ENCODE peak calls at places on chromosomes 6 and 20, in eight cellular contexts. One of them, this sample, is unnamed.

GRCh38 chr6:152356659-152357058 is 280.5 kb downstream of the SYNE1 start:
- DNase-seq in nephron progenitor cell: no peak
- DNase-seq in omental fat pad: no peak
- DNase-seq in dorsolateral prefrontal cortex: no peak
- DNase-seq in psoas muscle: no peak
- DNase-seq in hepatocyte: peak; percentile 32
- DNase-seq in fibroblast of pulmonary artery: peak; percentile 82
- DNase-seq in breast epithelium: no peak
- DNase-seq in this sample: no peak

GRCh38 chr6:42028234-42029061 is 21.9 kb upstream of the TAF8 start:
- DNase-seq in nephron progenitor cell: no peak
- DNase-seq in omental fat pad: no peak
- DNase-seq in dorsolateral prefrontal cortex: no peak
- DNase-seq in psoas muscle: no peak
- DNase-seq in hepatocyte: peak; percentile 67
- DNase-seq in fibroblast of pulmonary artery: peak; percentile 92
- DNase-seq in breast epithelium: no peak
- DNase-seq in this sample: no peak

GRCh38 chr6:165637591-165637990 is 25.4 kb downstream of the PDE10A start:
- DNase-seq in nephron progenitor cell: no peak
- DNase-seq in omental fat pad: no peak
- DNase-seq in dorsolateral prefrontal cortex: no peak
- DNase-seq in psoas muscle: no peak
- DNase-seq in hepatocyte: no peak
- DNase-seq in fibroblast of pulmonary artery: peak; percentile 81
- DNase-seq in breast epithelium: no peak
- DNase-seq in this sample: no peak

GRCh38 chr20:61439251-61439650 is 187.2 kb downstream of the CDH4 start:
- DNase-seq in nephron progenitor cell: no peak
- DNase-seq in omental fat pad: no peak
- DNase-seq in dorsolateral prefrontal cortex: no peak
- DNase-seq in psoas muscle: no peak
- DNase-seq in hepatocyte: no peak
- DNase-seq in fibroblast of pulmonary artery: no peak
- DNase-seq in breast epithelium: no peak
- DNase-seq in this sample: no peak

GRCh38 chr6:42511803-42512422 is 51.9 kb upstream of the UBR2 start:
- DNase-seq in nephron progenitor cell: no peak
- DNase-seq in omental fat pad: no peak
- DNase-seq in dorsolateral prefrontal cortex: no peak
- DNase-seq in psoas muscle: no peak
- DNase-seq in hepatocyte: no peak
- DNase-seq in fibroblast of pulmonary artery: peak; percentile 33
- DNase-seq in breast epithelium: no peak
- DNase-seq in this sample: no peak

GRCh38 chr6:134436950-134437349 is 119.0 kb upstream of the SGK1 start:
- DNase-seq in nephron progenitor cell: no peak
- DNase-seq in omental fat pad: no peak
- DNase-seq in dorsolateral prefrontal cortex: no peak
- DNase-seq in psoas muscle: no peak
- DNase-seq in hepatocyte: no peak
- DNase-seq in fibroblast of pulmonary artery: peak; percentile 56
- DNase-seq in breast epithelium: no peak
- DNase-seq in this sample: no peak

GRCh38 chr6:30325150-30325872 is 1.4 kb upstream of the TRIM39 start:
- DNase-seq in nephron progenitor cell: peak; percentile 57
- DNase-seq in omental fat pad: peak; percentile 42
- DNase-seq in dorsolateral prefrontal cortex: no peak
- DNase-seq in psoas muscle: peak; percentile 43
- DNase-seq in hepatocyte: peak; percentile 83
- DNase-seq in fibroblast of pulmonary artery: peak; percentile 39
- DNase-seq in breast epithelium: peak; percentile 47
- DNase-seq in this sample: peak; percentile 65

GRCh38 chr6:7914311-7914710 is 3.7 kb upstream of the TXNDC5 start:
- DNase-seq in nephron progenitor cell: no peak
- DNase-seq in omental fat pad: no peak
- DNase-seq in dorsolateral prefrontal cortex: no peak
- DNase-seq in psoas muscle: no peak
- DNase-seq in hepatocyte: no peak
- DNase-seq in fibroblast of pulmonary artery: no peak
- DNase-seq in breast epithelium: no peak
- DNase-seq in this sample: no peak

GRCh38 chr20:31967830-31968249 is at the start of gene XKR7:
- DNase-seq in nephron progenitor cell: peak; percentile 70
- DNase-seq in omental fat pad: no peak
- DNase-seq in dorsolateral prefrontal cortex: no peak
- DNase-seq in psoas muscle: no peak
- DNase-seq in hepatocyte: no peak
- DNase-seq in fibroblast of pulmonary artery: no peak
- DNase-seq in breast epithelium: no peak
- DNase-seq in this sample: no peak

GRCh38 chr20:64254571-64255360 is 782 bp upstream of the PCMTD2 start:
- DNase-seq in nephron progenitor cell: no peak
- DNase-seq in omental fat pad: no peak
- DNase-seq in dorsolateral prefrontal cortex: no peak
- DNase-seq in psoas muscle: no peak
- DNase-seq in hepatocyte: no peak
- DNase-seq in fibroblast of pulmonary artery: no peak
- DNase-seq in breast epithelium: peak; percentile 15
- DNase-seq in this sample: no peak

GRCh38 chr6:143248359-143248758 is 187.7 kb downstream of the AIG1 start:
- DNase-seq in nephron progenitor cell: no peak
- DNase-seq in omental fat pad: no peak
- DNase-seq in dorsolateral prefrontal cortex: no peak
- DNase-seq in psoas muscle: no peak
- DNase-seq in hepatocyte: no peak
- DNase-seq in fibroblast of pulmonary artery: no peak
- DNase-seq in breast epithelium: no peak
- DNase-seq in this sample: no peak

GRCh38 chr20:58930496-58930895 is 50.6 kb upstream of the NELFCD start:
- DNase-seq in nephron progenitor cell: no peak
- DNase-seq in omental fat pad: no peak
- DNase-seq in dorsolateral prefrontal cortex: no peak
- DNase-seq in psoas muscle: no peak
- DNase-seq in hepatocyte: no peak
- DNase-seq in fibroblast of pulmonary artery: no peak
- DNase-seq in breast epithelium: no peak
- DNase-seq in this sample: no peak

GRCh38 chr6:11473008-11473740 is 64.4 kb upstream of the TMEM170B start:
- DNase-seq in nephron progenitor cell: no peak
- DNase-seq in omental fat pad: no peak
- DNase-seq in dorsolateral prefrontal cortex: no peak
- DNase-seq in psoas muscle: no peak
- DNase-seq in hepatocyte: no peak
- DNase-seq in fibroblast of pulmonary artery: no peak
- DNase-seq in breast epithelium: no peak
- DNase-seq in this sample: no peak

GRCh38 chr20:3209023-3209945 is at the start of gene ITPA:
- DNase-seq in nephron progenitor cell: peak; percentile 74
- DNase-seq in omental fat pad: no peak
- DNase-seq in dorsolateral prefrontal cortex: peak; percentile 44
- DNase-seq in psoas muscle: peak; percentile 45
- DNase-seq in hepatocyte: peak; percentile 63
- DNase-seq in fibroblast of pulmonary artery: peak; percentile 42
- DNase-seq in breast epithelium: no peak
- DNase-seq in this sample: no peak

GRCh38 chr20:38291961-38292360 is 12.0 kb upstream of the BPI start:
- DNase-seq in nephron progenitor cell: no peak
- DNase-seq in omental fat pad: no peak
- DNase-seq in dorsolateral prefrontal cortex: no peak
- DNase-seq in psoas muscle: no peak
- DNase-seq in hepatocyte: no peak
- DNase-seq in fibroblast of pulmonary artery: no peak
- DNase-seq in breast epithelium: no peak
- DNase-seq in this sample: no peak

GRCh38 chr20:38291582-38291918 is 12.4 kb upstream of the BPI start:
- DNase-seq in nephron progenitor cell: no peak
- DNase-seq in omental fat pad: no peak
- DNase-seq in dorsolateral prefrontal cortex: no peak
- DNase-seq in psoas muscle: no peak
- DNase-seq in hepatocyte: no peak
- DNase-seq in fibroblast of pulmonary artery: no peak
- DNase-seq in breast epithelium: no peak
- DNase-seq in this sample: no peak

GRCh38 chr20:38294334-38294592 is 9.7 kb upstream of the BPI start:
- DNase-seq in nephron progenitor cell: no peak
- DNase-seq in omental fat pad: no peak
- DNase-seq in dorsolateral prefrontal cortex: no peak
- DNase-seq in psoas muscle: no peak
- DNase-seq in hepatocyte: no peak
- DNase-seq in fibroblast of pulmonary artery: no peak
- DNase-seq in breast epithelium: no peak
- DNase-seq in this sample: peak; percentile 54

GRCh38 chr20:38293490-38294333 is 10.2 kb upstream of the BPI start:
- DNase-seq in nephron progenitor cell: no peak
- DNase-seq in omental fat pad: no peak
- DNase-seq in dorsolateral prefrontal cortex: no peak
- DNase-seq in psoas muscle: no peak
- DNase-seq in hepatocyte: no peak
- DNase-seq in fibroblast of pulmonary artery: no peak
- DNase-seq in breast epithelium: no peak
- DNase-seq in this sample: no peak

DNA sequence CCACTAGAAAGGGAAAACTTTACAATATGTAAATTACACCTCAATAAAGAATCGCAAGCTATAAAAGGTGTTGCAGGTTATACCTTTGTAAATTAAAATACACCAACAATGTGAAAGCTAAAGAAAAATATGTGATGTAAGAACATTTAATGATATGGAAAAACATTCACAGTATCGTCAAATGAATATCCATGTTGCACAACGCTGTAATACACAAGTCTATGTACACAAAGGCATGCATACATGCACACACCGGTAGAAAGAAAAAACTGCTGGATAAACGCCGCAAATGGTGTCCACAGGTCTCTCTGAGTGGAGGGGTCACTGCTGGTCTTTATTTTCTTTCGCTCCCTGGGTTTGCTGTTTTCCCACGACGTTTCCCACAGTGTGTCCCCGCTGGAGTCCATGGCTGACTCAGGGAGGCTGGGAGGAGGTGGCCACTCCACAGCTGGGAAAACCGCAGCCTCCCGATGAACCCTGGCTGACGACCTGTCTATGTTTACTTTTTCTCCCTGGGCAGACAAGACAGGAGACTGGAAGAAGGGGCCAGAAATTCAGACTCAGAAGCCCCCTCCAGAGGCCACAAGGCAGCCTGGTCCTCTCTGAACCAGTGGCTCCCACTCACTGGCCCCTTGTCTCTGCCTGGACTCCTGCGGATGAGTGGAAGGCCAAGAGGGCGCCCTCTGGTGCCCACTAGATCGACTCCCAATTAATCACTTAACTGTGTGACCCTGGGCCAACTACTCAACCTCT is 13.0 kb upstream of the BPI start:
- DNase-seq in nephron progenitor cell: peak; percentile 39
- DNase-seq in omental fat pad: no peak
- DNase-seq in dorsolateral prefrontal cortex: no peak
- DNase-seq in psoas muscle: peak; percentile 39
- DNase-seq in hepatocyte: peak; percentile 59
- DNase-seq in fibroblast of pulmonary artery: peak; percentile 67
- DNase-seq in breast epithelium: no peak
- DNase-seq in this sample: no peak
- TF ChIP-seq CTCF in nephron progenitor cell: peak; percentile 36
- TF ChIP-seq CTCF in omental fat pad: no peak
- TF ChIP-seq CTCF in dorsolateral prefrontal cortex: peak; percentile 15
- TF ChIP-seq CTCF in psoas muscle: peak; percentile 11
- TF ChIP-seq CTCF in hepatocyte: peak; percentile 44
- TF ChIP-seq CTCF in fibroblast of pulmonary artery: peak; percentile 43
- TF ChIP-seq CTCF in breast epithelium: no peak
- TF ChIP-seq CTCF in this sample: no peak

DNA sequence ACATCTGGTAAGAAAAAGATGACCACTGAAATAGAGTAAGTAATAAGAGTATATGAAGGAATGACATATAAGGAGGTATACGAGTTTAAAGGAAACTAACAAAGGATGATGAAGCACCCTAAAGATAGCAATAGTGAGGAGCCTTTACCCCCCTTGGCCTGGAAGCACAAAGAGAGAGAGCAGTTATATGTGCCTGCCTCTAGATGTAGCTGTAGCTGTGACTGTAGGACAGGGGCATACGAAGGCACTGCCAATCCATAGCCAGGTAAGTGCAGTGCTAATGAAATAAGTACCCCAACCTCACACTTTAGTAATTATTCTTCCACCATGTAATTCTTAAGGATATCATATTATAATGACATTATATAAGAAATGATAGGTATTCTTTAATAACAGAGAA is 90.1 kb upstream of the FKBP1C start:
- DNase-seq in nephron progenitor cell: no peak
- DNase-seq in omental fat pad: no peak
- DNase-seq in dorsolateral prefrontal cortex: no peak
- DNase-seq in psoas muscle: no peak
- DNase-seq in hepatocyte: no peak
- DNase-seq in fibroblast of pulmonary artery: no peak
- DNase-seq in breast epithelium: no peak
- DNase-seq in this sample: no peak
- TF ChIP-seq CTCF in nephron progenitor cell: no peak
- TF ChIP-seq CTCF in omental fat pad: no peak
- TF ChIP-seq CTCF in dorsolateral prefrontal cortex: no peak
- TF ChIP-seq CTCF in psoas muscle: no peak
- TF ChIP-seq CTCF in hepatocyte: no peak
- TF ChIP-seq CTCF in fibroblast of pulmonary artery: no peak
- TF ChIP-seq CTCF in breast epithelium: no peak
- TF ChIP-seq CTCF in this sample: no peak

DNA sequence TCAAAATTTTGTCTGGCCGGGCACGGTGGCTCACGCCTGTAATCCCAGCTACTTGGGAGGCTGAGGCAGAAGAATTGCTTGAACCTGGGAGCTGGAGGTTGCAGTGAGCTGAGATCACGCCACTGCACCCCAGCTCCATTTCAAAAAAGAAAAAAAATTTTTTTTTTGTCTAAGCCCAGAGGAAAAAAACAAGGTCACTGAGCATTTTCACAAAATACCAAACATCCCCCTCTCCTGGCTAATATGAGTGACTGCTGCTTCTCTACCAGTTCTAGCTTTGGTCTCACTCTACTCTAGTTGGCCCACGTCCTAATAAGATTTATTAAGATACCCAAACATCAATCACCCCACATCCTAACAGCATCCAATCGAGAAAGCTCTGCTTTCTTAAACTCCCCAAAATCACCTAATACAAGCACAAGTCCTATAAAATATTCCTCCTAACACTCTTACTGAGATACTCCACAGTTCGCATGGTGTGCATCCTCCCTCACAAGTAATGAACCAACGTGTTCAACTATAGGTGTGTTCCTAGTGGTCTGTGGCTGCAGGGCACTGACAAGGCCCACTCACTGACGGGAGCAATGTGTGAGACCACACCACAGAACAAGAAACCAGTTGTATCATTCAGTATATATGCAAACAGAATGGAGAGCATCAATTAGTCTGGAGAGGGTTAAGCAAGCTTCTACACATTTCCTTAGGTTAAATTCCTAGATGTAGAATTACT is 64.2 kb downstream of the FKBP5 start:
- DNase-seq in nephron progenitor cell: no peak
- DNase-seq in omental fat pad: no peak
- DNase-seq in dorsolateral prefrontal cortex: no peak
- DNase-seq in psoas muscle: no peak
- DNase-seq in hepatocyte: no peak
- DNase-seq in fibroblast of pulmonary artery: peak; percentile 36
- DNase-seq in breast epithelium: no peak
- DNase-seq in this sample: no peak
- TF ChIP-seq CTCF in nephron progenitor cell: no peak
- TF ChIP-seq CTCF in omental fat pad: no peak
- TF ChIP-seq CTCF in dorsolateral prefrontal cortex: no peak
- TF ChIP-seq CTCF in psoas muscle: no peak
- TF ChIP-seq CTCF in hepatocyte: no peak
- TF ChIP-seq CTCF in fibroblast of pulmonary artery: peak; percentile 27
- TF ChIP-seq CTCF in breast epithelium: no peak
- TF ChIP-seq CTCF in this sample: no peak

GRCh38 chr6:139597781-139598368 is 223.4 kb upstream of the CITED2 start:
- DNase-seq in nephron progenitor cell: no peak
- DNase-seq in omental fat pad: no peak
- DNase-seq in dorsolateral prefrontal cortex: no peak
- DNase-seq in psoas muscle: peak; percentile 77
- DNase-seq in hepatocyte: peak; percentile 90
- DNase-seq in fibroblast of pulmonary artery: peak; percentile 98
- DNase-seq in breast epithelium: peak; percentile 79
- DNase-seq in this sample: peak; percentile 86
- TF ChIP-seq CTCF in nephron progenitor cell: no peak
- TF ChIP-seq CTCF in omental fat pad: no peak
- TF ChIP-seq CTCF in dorsolateral prefrontal cortex: no peak
- TF ChIP-seq CTCF in psoas muscle: no peak
- TF ChIP-seq CTCF in hepatocyte: no peak
- TF ChIP-seq CTCF in fibroblast of pulmonary artery: no peak
- TF ChIP-seq CTCF in breast epithelium: no peak
- TF ChIP-seq CTCF in this sample: no peak

This sample was measured in sigmoid colon.